ENCODE peak calls at places on chromosomes 12 and 14, in five cellular contexts. One of them, this sample, is unnamed.

GRCh38 chr14:74846968-74847549 is 28.9 kb downstream of the PROX2 start:
- DNase-seq in spleen: no peak
- DNase-seq in HL-60: no peak
- DNase-seq in H1: no peak
- DNase-seq in endothelial cell of umbilical vein: no peak
- DNase-seq in this sample: no peak

GRCh38 chr12:128968668-128969067 is 115.4 kb downstream of the GLT1D1 start:
- DNase-seq in H1: no peak
- DNase-seq in endothelial cell of umbilical vein: no peak
- DNase-seq in HL-60: no peak
- DNase-seq in spleen: no peak
- DNase-seq in this sample: no peak

GRCh38 chr14:73295198-73295796 is 58.0 kb downstream of the PAPLN start:
- DNase-seq in spleen: no peak
- DNase-seq in HL-60: no peak
- DNase-seq in H1: no peak
- DNase-seq in endothelial cell of umbilical vein: peak; percentile 71
- DNase-seq in this sample: no peak

GRCh38 chr12:42609605-42610004 is 20.1 kb upstream of the PRICKLE1 start:
- DNase-seq in spleen: no peak
- DNase-seq in H1: no peak
- DNase-seq in endothelial cell of umbilical vein: no peak
- DNase-seq in HL-60: no peak
- DNase-seq in this sample: no peak

GRCh38 chr12:67969134-67969782 is 20.0 kb upstream of the IFNG-AS1 start:
- DNase-seq in HL-60: no peak
- DNase-seq in spleen: no peak
- DNase-seq in endothelial cell of umbilical vein: no peak
- DNase-seq in H1: no peak
- DNase-seq in this sample: no peak

GRCh38 chr12:20415013-20415412 is 46.7 kb downstream of the PDE3A start:
- DNase-seq in HL-60: no peak
- DNase-seq in H1: no peak
- DNase-seq in spleen: no peak
- DNase-seq in endothelial cell of umbilical vein: peak; percentile 92
- DNase-seq in this sample: no peak

GRCh38 chr12:14554281-14555008 is 13.2 kb downstream of the PLBD1 start:
- DNase-seq in spleen: peak; percentile 84
- DNase-seq in endothelial cell of umbilical vein: no peak
- DNase-seq in HL-60: peak; percentile 78
- DNase-seq in H1: no peak
- DNase-seq in this sample: peak; percentile 88

GRCh38 chr12:120264511-120265202 is 873 bp downstream of the PXN start:
- DNase-seq in spleen: no peak
- DNase-seq in HL-60: no peak
- DNase-seq in H1: no peak
- DNase-seq in endothelial cell of umbilical vein: no peak
- DNase-seq in this sample: no peak

GRCh38 chr12:2606186-2606910 is 188.4 kb upstream of the FKBP4 start:
- DNase-seq in spleen: no peak
- DNase-seq in endothelial cell of umbilical vein: no peak
- DNase-seq in HL-60: no peak
- DNase-seq in H1: no peak
- DNase-seq in this sample: no peak

GRCh38 chr12:118706437-118706836 is 274.9 kb upstream of the SRRM4 start:
- DNase-seq in HL-60: no peak
- DNase-seq in spleen: no peak
- DNase-seq in H1: no peak
- DNase-seq in endothelial cell of umbilical vein: no peak
- DNase-seq in this sample: no peak

GRCh38 chr12:47962198-47962597 is 1.2 kb upstream of the TMEM106C start:
- DNase-seq in H1: no peak
- DNase-seq in spleen: peak; percentile 50
- DNase-seq in HL-60: no peak
- DNase-seq in endothelial cell of umbilical vein: no peak
- DNase-seq in this sample: no peak

GRCh38 chr12:51976376-51977160 is 25.1 kb downstream of the ACVR1B start:
- DNase-seq in spleen: no peak
- DNase-seq in H1: no peak
- DNase-seq in HL-60: peak; percentile 49
- DNase-seq in endothelial cell of umbilical vein: peak; percentile 65
- DNase-seq in this sample: no peak

GRCh38 chr14:105050551-105050897 is 14.7 kb downstream of the GPR132 start:
- DNase-seq in HL-60: no peak
- DNase-seq in spleen: peak; percentile 74
- DNase-seq in endothelial cell of umbilical vein: no peak
- DNase-seq in H1: no peak
- DNase-seq in this sample: peak; percentile 65

GRCh38 chr14:78530078-78530477 is 359.9 kb downstream of the NRXN3 start:
- DNase-seq in H1: peak; percentile 15
- DNase-seq in endothelial cell of umbilical vein: no peak
- DNase-seq in HL-60: no peak
- DNase-seq in spleen: no peak
- DNase-seq in this sample: no peak

GRCh38 chr12:65155784-65156183 is 13.6 kb upstream of the LEMD3 start:
- DNase-seq in endothelial cell of umbilical vein: no peak
- DNase-seq in HL-60: no peak
- DNase-seq in spleen: no peak
- DNase-seq in H1: no peak
- DNase-seq in this sample: no peak

GRCh38 chr12:75750950-75751349 is 239.5 kb upstream of the KRR1 start:
- DNase-seq in HL-60: no peak
- DNase-seq in spleen: no peak
- DNase-seq in endothelial cell of umbilical vein: peak; percentile 37
- DNase-seq in H1: no peak
- DNase-seq in this sample: no peak

GRCh38 chr12:77679701-77680100 is 151.0 kb upstream of the NAV3 start:
- DNase-seq in spleen: no peak
- DNase-seq in endothelial cell of umbilical vein: no peak
- DNase-seq in H1: no peak
- DNase-seq in HL-60: no peak
- DNase-seq in this sample: no peak

GRCh38 chr14:91084516-91084915 is 24.1 kb upstream of the RPS6KA5 start:
- DNase-seq in spleen: no peak
- DNase-seq in endothelial cell of umbilical vein: no peak
- DNase-seq in H1: no peak
- DNase-seq in HL-60: no peak
- DNase-seq in this sample: no peak

GRCh38 chr12:108967869-108968540 is 52.9 kb downstream of the SVOP start:
- DNase-seq in HL-60: no peak
- DNase-seq in endothelial cell of umbilical vein: no peak
- DNase-seq in spleen: no peak
- DNase-seq in H1: no peak
- DNase-seq in this sample: no peak

GRCh38 chr12:131282292-131283080 is 328.8 kb downstream of the ADGRD1 start:
- DNase-seq in H1: no peak
- DNase-seq in endothelial cell of umbilical vein: no peak
- DNase-seq in HL-60: no peak
- DNase-seq in spleen: peak; percentile 57
- DNase-seq in this sample: peak; percentile 60

GRCh38 chr12:105706321-105706972 is 376.0 kb downstream of the C12orf75 start:
- DNase-seq in endothelial cell of umbilical vein: peak; percentile 64
- DNase-seq in spleen: no peak
- DNase-seq in HL-60: no peak
- DNase-seq in H1: peak; percentile 39
- DNase-seq in this sample: no peak

GRCh38 chr12:47071241-47071852 is 8.1 kb upstream of the PCED1B start:
- DNase-seq in H1: no peak
- DNase-seq in HL-60: no peak
- DNase-seq in endothelial cell of umbilical vein: no peak
- DNase-seq in spleen: no peak
- DNase-seq in this sample: no peak

GRCh38 chr14:48672506-48672905 is 913.7 kb downstream of the RPS29 start:
- DNase-seq in spleen: no peak
- DNase-seq in H1: no peak
- DNase-seq in endothelial cell of umbilical vein: no peak
- DNase-seq in HL-60: no peak
- DNase-seq in this sample: no peak

GRCh38 chr12:76706761-76707160 is 57.2 kb upstream of the ZDHHC17 start:
- DNase-seq in HL-60: no peak
- DNase-seq in spleen: no peak
- DNase-seq in endothelial cell of umbilical vein: no peak
- DNase-seq in H1: no peak
- DNase-seq in this sample: no peak

GRCh38 chr12:43789941-43790340 is 16.2 kb downstream of the TWF1 start:
- DNase-seq in HL-60: no peak
- DNase-seq in H1: no peak
- DNase-seq in spleen: no peak
- DNase-seq in endothelial cell of umbilical vein: peak; percentile 78
- DNase-seq in this sample: no peak

GRCh38 chr12:94148841-94149780 is 734 bp downstream of the PLXNC1 start:
- DNase-seq in HL-60: peak; percentile 50
- DNase-seq in H1: no peak
- DNase-seq in endothelial cell of umbilical vein: no peak
- DNase-seq in spleen: peak; percentile 93
- DNase-seq in this sample: no peak

GRCh38 chr14:95523051-95523817 is 6.8 kb upstream of the SYNE3 start:
- DNase-seq in HL-60: peak; percentile 64
- DNase-seq in spleen: no peak
- DNase-seq in H1: no peak
- DNase-seq in endothelial cell of umbilical vein: no peak
- DNase-seq in this sample: peak; percentile 74

GRCh38 chr12:118418385-118419057 is 42.2 kb downstream of the SUDS3 start:
- DNase-seq in endothelial cell of umbilical vein: peak; percentile 66
- DNase-seq in spleen: no peak
- DNase-seq in H1: no peak
- DNase-seq in HL-60: no peak
- DNase-seq in this sample: no peak

GRCh38 chr12:96425973-96426372 is 25.7 kb upstream of the CDK17 start:
- DNase-seq in HL-60: no peak
- DNase-seq in spleen: no peak
- DNase-seq in endothelial cell of umbilical vein: no peak
- DNase-seq in H1: no peak
- DNase-seq in this sample: no peak

GRCh38 chr14:29681308-29681707 is 246.3 kb downstream of the PRKD1 start:
- DNase-seq in H1: no peak
- DNase-seq in endothelial cell of umbilical vein: peak; percentile 1
- DNase-seq in HL-60: no peak
- DNase-seq in spleen: no peak
- DNase-seq in this sample: no peak

GRCh38 chr12:105740970-105741725 is 397.6 kb downstream of the NUAK1 start:
- DNase-seq in H1: no peak
- DNase-seq in endothelial cell of umbilical vein: peak; percentile 66
- DNase-seq in HL-60: no peak
- DNase-seq in spleen: no peak
- DNase-seq in this sample: no peak

GRCh38 chr12:65823481-65824313 is 586 bp upstream of the HMGA2 start:
- DNase-seq in endothelial cell of umbilical vein: peak; percentile 60
- DNase-seq in HL-60: no peak
- DNase-seq in spleen: peak; percentile 74
- DNase-seq in H1: no peak
- DNase-seq in this sample: peak; percentile 62

GRCh38 chr12:89707992-89708792 is 446 bp downstream of the ATP2B1 start:
- DNase-seq in spleen: peak; percentile 94
- DNase-seq in HL-60: peak; percentile 23
- DNase-seq in H1: no peak
- DNase-seq in endothelial cell of umbilical vein: peak; percentile 16
- DNase-seq in this sample: peak; percentile 82

GRCh38 chr14:84254205-84254788 is 1275.6 kb upstream of the FLRT2 start:
- DNase-seq in H1: no peak
- DNase-seq in endothelial cell of umbilical vein: peak; percentile 96
- DNase-seq in HL-60: no peak
- DNase-seq in spleen: no peak
- DNase-seq in this sample: no peak

GRCh38 chr14:33848706-33849454 is 102.0 kb downstream of the EGLN3 start:
- DNase-seq in H1: peak; percentile 86
- DNase-seq in spleen: no peak
- DNase-seq in HL-60: peak; percentile 19
- DNase-seq in endothelial cell of umbilical vein: peak; percentile 48
- DNase-seq in this sample: no peak
- TF ChIP-seq CTCF in H1: peak; percentile 94
- TF ChIP-seq CTCF in spleen: peak; percentile 48
- TF ChIP-seq CTCF in HL-60: peak; percentile 34
- TF ChIP-seq CTCF in endothelial cell of umbilical vein: peak; percentile 82
- TF ChIP-seq CTCF in this sample: peak; percentile 48

GRCh38 chr12:85711735-85712390 is 124.3 kb downstream of the RASSF9 start:
- DNase-seq in spleen: no peak
- DNase-seq in H1: no peak
- DNase-seq in HL-60: no peak
- DNase-seq in endothelial cell of umbilical vein: no peak
- DNase-seq in this sample: peak; percentile 80
- TF ChIP-seq POLR2AphosphoS5 in spleen: no peak
- TF ChIP-seq POLR2AphosphoS5 in H1: no peak
- TF ChIP-seq POLR2AphosphoS5 in HL-60: no peak
- TF ChIP-seq POLR2AphosphoS5 in endothelial cell of umbilical vein: no peak
- TF ChIP-seq POLR2AphosphoS5 in this sample: no peak

DNA sequence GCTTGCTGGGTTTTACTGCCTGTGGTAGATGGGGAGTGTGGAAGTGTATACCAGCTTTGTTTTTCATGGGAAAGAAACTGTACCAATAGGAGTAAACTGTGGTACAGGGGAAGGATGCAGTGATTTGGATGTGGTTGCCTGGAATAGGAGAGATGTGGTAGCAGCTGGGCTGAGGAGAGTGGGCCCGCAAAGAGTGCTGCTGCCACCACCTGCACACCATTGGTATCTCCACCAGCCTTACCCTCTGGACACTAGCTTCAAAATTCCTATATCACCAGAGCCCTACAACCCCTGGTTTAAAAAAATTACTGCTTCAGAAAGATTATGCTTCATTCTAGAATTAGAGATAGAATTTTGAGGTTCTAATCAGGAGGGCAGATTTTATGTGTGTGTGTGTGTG is 53.6 kb downstream of the AKAP6 start:
- DNase-seq in H1: no peak
- DNase-seq in spleen: no peak
- DNase-seq in endothelial cell of umbilical vein: no peak
- DNase-seq in HL-60: no peak
- DNase-seq in this sample: no peak
- TF ChIP-seq CTCF in H1: peak; percentile 61
- TF ChIP-seq CTCF in spleen: no peak
- TF ChIP-seq CTCF in endothelial cell of umbilical vein: peak; percentile 13
- TF ChIP-seq CTCF in HL-60: no peak
- TF ChIP-seq CTCF in this sample: no peak

GRCh38 chr14:89440997-89441909 is 24.2 kb upstream of the FOXN3 start:
- DNase-seq in spleen: no peak
- DNase-seq in H1: peak; percentile 88
- DNase-seq in HL-60: no peak
- DNase-seq in endothelial cell of umbilical vein: no peak
- DNase-seq in this sample: no peak
- TF ChIP-seq POLR2AphosphoS5 in spleen: no peak
- TF ChIP-seq POLR2AphosphoS5 in H1: no peak
- TF ChIP-seq POLR2AphosphoS5 in HL-60: no peak
- TF ChIP-seq POLR2AphosphoS5 in endothelial cell of umbilical vein: no peak
- TF ChIP-seq POLR2AphosphoS5 in this sample: no peak

GRCh38 chr14:59190372-59190771 is 1.9 kb downstream of the DAAM1 start:
- DNase-seq in endothelial cell of umbilical vein: no peak
- DNase-seq in HL-60: peak; percentile 14
- DNase-seq in H1: no peak
- DNase-seq in spleen: no peak
- DNase-seq in this sample: no peak

GRCh38 chr14:59189822-59190368 is 1.4 kb downstream of the DAAM1 start:
- DNase-seq in HL-60: peak; percentile 82
- DNase-seq in spleen: peak; percentile 89
- DNase-seq in H1: peak; percentile 69
- DNase-seq in endothelial cell of umbilical vein: peak; percentile 80
- DNase-seq in this sample: peak; percentile 94

GRCh38 chr14:59187802-59188460 is 536 bp upstream of the DAAM1 start:
- DNase-seq in HL-60: peak; percentile 65
- DNase-seq in H1: no peak
- DNase-seq in endothelial cell of umbilical vein: no peak
- DNase-seq in spleen: peak; percentile 88
- DNase-seq in this sample: no peak

GRCh38 chr14:59188461-59189280 is at the start of gene DAAM1:
- DNase-seq in endothelial cell of umbilical vein: peak; percentile 99
- DNase-seq in H1: peak; percentile 95
- DNase-seq in spleen: peak; percentile 98
- DNase-seq in HL-60: peak; percentile 99
- DNase-seq in this sample: peak; percentile 98

GRCh38 chr14:59189281-59189821 is 884 bp downstream of the DAAM1 start:
- DNase-seq in H1: no peak
- DNase-seq in endothelial cell of umbilical vein: no peak
- DNase-seq in spleen: peak; percentile 88
- DNase-seq in HL-60: peak; percentile 31
- DNase-seq in this sample: peak; percentile 80
- TF ChIP-seq CTCF in H1: no peak
- TF ChIP-seq CTCF in endothelial cell of umbilical vein: peak; percentile 10
- TF ChIP-seq CTCF in spleen: no peak
- TF ChIP-seq CTCF in HL-60: no peak
- TF ChIP-seq CTCF in this sample: no peak

This sample was measured in suprapubic skin.